ENCODE peak calls at places on chromosome 14, in five cellular contexts. G is MM.1S, N is neural progenitor cell, D is GM23338, X is HCT116. F is an unnamed sample.

GRCh38 chr14:22692194-22692593 is 48.0 kb upstream of the OR6J1 start:
- DNase-seq in D (no peak), N (no peak), G (no peak), X (no peak), F (no peak)

GRCh38 chr14:37122288-37122687 is 50.1 kb downstream of the SLC25A21 start:
- DNase-seq in N (no peak), D (peak), X (peak), G (no peak), F (peak)

GRCh38 chr14:41668346-41668745 is 61.7 kb downstream of the LRFN5 start:
- DNase-seq in G (no peak), X (no peak), D (no peak), N (no peak), F (no peak)

GRCh38 chr14:23436327-23437141 is 1.1 kb upstream of the MYH7 start:
- DNase-seq in G (no peak), D (no peak), X (no peak), N (peak), F (peak)

GRCh38 chr14:96902004-96902403 is 104.8 kb downstream of the VRK1 start:
- DNase-seq in N (no peak), D (no peak), G (no peak), X (no peak), F (no peak)

GRCh38 chr14:59126714-59127436 is 61.6 kb upstream of the DAAM1 start:
- DNase-seq in N (peak), G (peak), D (peak), X (peak), F (peak)

GRCh38 chr14:96274122-96274910 is 18.3 kb downstream of the BDKRB1 start:
- DNase-seq in N (no peak), X (no peak), G (no peak), D (no peak), F (peak)

GRCh38 chr14:98666545-98666944 is 605.5 kb downstream of the BCL11B start:
- DNase-seq in X (no peak), G (no peak), N (no peak), D (no peak), F (no peak)

GRCh38 chr14:34997762-34998161 is 15.0 kb downstream of the SRP54 start:
- DNase-seq in N (peak), X (no peak), D (no peak), G (no peak), F (no peak)

GRCh38 chr14:49898485-49898884 is 5.6 kb downstream of the ARF6 start:
- DNase-seq in D (no peak), X (no peak), G (no peak), N (no peak), F (no peak)

GRCh38 chr14:69937367-69937777 is 58.2 kb downstream of the SMOC1 start:
- DNase-seq in G (no peak), N (no peak), D (no peak), X (no peak), F (peak)

GRCh38 chr14:83473846-83474245 is 1940.2 kb upstream of the SEL1L start:
- DNase-seq in X (no peak), G (no peak), N (no peak), D (no peak), F (no peak)

GRCh38 chr14:32934891-32935633 is 3.6 kb upstream of the NPAS3 start:
- DNase-seq in X (no peak), D (peak), G (no peak), N (peak), F (no peak)

GRCh38 chr14:72763892-72764291 is 130.0 kb downstream of the DPF3 start:
- DNase-seq in X (no peak), G (no peak), D (peak), N (peak), F (no peak)

GRCh38 chr14:58947816-58948440 is 240.5 kb upstream of the DAAM1 start:
- DNase-seq in G (no peak), X (no peak), D (peak), N (peak), F (peak)

GRCh38 chr14:93332032-93332852 is 594 bp downstream of the BTBD7 start:
- DNase-seq in N (peak), G (peak), X (no peak), D (peak), F (peak)

GRCh38 chr14:91249841-91250616 is 5.5 kb upstream of the GPR68 start:
- DNase-seq in X (no peak), D (no peak), G (peak), N (peak), F (peak)

GRCh38 chr14:67111031-67111430 is 78.2 kb upstream of the GARIN2 start:
- DNase-seq in D (no peak), G (no peak), X (no peak), N (no peak), F (no peak)

GRCh38 chr14:101632520-101632919 is 71.2 kb downstream of the DIO3 start:
- DNase-seq in G (no peak), D (no peak), N (no peak), X (no peak), F (no peak)

GRCh38 chr14:35956376-35957000 is 130.3 kb downstream of the BRMS1L start:
- DNase-seq in N (peak), X (no peak), G (no peak), D (no peak), F (no peak)

GRCh38 chr14:45364565-45364964 is 111.6 kb upstream of the MIS18BP1 start:
- DNase-seq in G (no peak), X (no peak), N (no peak), D (peak), F (no peak)

GRCh38 chr14:45362505-45362904 is 109.5 kb upstream of the MIS18BP1 start:
- DNase-seq in D (no peak), N (no peak), X (no peak), G (no peak), F (no peak)

GRCh38 chr14:45361727-45362126 is 108.7 kb upstream of the MIS18BP1 start:
- DNase-seq in X (no peak), N (no peak), G (no peak), D (no peak), F (no peak)

DNA sequence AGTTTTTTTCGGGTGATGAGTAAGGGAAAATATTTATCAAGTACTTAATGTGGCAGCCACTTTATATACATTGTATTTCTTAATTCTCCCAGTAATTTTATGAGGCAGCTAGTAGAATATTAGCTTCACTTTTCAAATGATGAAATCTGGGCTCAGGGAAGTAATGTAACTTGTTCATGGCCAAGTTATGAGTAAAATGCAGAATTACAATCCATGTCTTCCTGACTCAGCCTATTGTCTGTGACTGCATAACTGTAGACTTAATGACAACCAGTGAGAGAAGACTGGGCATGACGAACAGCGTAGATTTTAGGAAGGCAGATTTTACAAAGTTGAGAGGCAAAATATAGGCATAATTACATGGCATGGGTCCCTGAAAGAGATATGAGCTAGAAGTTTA is 106.8 kb upstream of the MIS18BP1 start:
- DNase-seq in X (no peak), N (no peak), G (no peak), D (no peak), F (no peak)
- TF ChIP-seq EZH2phosphoT487 in X (no peak), N (no peak), G (no peak), D (no peak), F (no peak)

GRCh38 chr14:100586520-100587247 is 533 bp downstream of the BEGAIN start:
- DNase-seq in G (no peak), N (no peak), D (peak), X (peak), F (peak)

GRCh38 chr14:100587248-100587762 is at the start of gene BEGAIN:
- DNase-seq in D (peak), G (no peak), N (peak), X (no peak), F (no peak)

GRCh38 chr14:100586153-100586519 is 1.1 kb downstream of the BEGAIN start:
- DNase-seq in N (no peak), D (no peak), G (no peak), X (no peak), F (no peak)

GRCh38 chr14:100584056-100585031 is 2.9 kb downstream of the BEGAIN start:
- DNase-seq in X (no peak), G (no peak), N (no peak), D (no peak), F (no peak)

GRCh38 chr14:100585448-100586152 is 1.6 kb downstream of the BEGAIN start:
- DNase-seq in N (no peak), D (no peak), G (no peak), X (no peak), F (no peak)
- H3K4me3 ChIP-seq in N (no peak), D (no peak), G (no peak), X (peak), F (no peak)

GRCh38 chr14:77027538-77028383 is 747 bp downstream of the IRF2BPL start:
- DNase-seq in X (no peak), G (peak), N (peak), D (peak), F (peak)
- TF ChIP-seq CTCF in X (no peak), G (no peak), N (no peak), D (no peak), F (peak)

DNA sequence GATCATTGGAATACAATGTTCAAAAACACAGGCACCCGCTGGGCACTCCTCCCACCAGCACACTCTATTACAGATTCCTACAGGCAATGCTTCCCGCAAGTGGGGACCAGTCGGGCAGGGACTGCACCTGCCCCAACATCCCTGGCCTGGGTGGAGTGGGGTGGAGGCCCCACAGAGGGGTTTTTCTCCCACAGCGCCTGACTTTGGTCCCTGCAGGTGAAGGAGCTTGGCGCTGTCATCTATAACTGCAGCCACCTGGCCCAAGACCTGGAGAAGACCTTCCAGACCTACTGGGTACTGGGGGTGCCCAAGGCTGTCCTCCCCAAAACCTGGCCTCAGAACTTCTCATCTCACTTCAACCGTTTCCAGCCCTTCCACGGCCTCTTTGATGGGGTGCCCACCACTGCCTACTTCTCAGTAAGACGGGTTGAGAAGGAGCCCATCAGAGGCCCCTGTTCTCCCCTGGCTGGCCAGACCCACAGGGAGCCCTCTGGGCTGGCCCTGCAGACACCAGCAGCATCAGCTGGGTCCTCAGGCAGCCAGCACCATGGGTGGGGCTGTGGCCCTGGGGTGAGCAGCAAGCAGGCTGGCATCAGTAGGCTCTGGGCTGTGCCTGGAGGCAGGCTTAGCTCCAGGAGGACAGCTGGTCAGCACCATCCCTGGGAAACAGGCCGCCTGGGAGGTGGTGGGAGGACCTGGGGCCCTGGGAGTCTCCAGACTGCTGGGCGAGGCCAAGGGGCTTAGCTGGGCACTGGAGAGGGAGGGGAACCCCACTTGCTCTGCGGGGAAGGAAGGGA is 6.0 kb downstream of the PLD4 start:
- DNase-seq in D (no peak), G (no peak), X (no peak), N (no peak), F (no peak)
- TF ChIP-seq EZH2phosphoT487 in D (no peak), G (no peak), X (no peak), N (no peak), F (no peak)

DNA sequence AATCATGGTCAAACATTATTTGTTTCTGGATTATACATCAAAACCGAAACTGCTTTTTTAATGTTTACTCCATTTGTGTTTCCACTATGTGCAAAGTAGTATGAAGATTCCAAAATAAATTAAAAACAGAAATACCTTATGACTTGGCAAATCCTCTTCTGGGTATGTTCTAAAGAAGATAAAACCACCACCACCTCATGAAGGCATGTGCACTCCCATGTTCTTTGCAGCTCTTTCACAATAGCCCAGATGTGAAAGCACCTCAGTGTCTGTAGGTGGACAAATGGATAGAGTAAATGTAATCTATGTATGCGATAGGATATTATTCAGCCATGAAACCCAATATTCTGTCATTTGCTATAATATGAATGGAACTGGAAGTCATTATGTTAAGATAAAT is 543.9 kb downstream of the TMEM121 start:
- DNase-seq in G (no peak), D (no peak), N (no peak), X (no peak), F (no peak)
- H3K4me3 ChIP-seq in G (no peak), D (peak), N (no peak), X (no peak), F (no peak)

GRCh38 chr14:26191123-26191522 is 406.7 kb downstream of the NOVA1 start:
- DNase-seq in G (no peak), N (no peak), X (no peak), D (peak), F (no peak)
- TF ChIP-seq CTCF in G (no peak), N (peak), X (no peak), D (peak), F (no peak)